ENCODE peak calls at places on chromosomes 11 and 22, in seven cellular contexts. One of them, this sample, is unnamed.

GRCh38 chr11:117945047-117945820 is 16.0 kb upstream of the TMPRSS13 start:
- DNase-seq in stimulated activated CD4-positive, alpha-beta T cell treated with anti-CD3 and anti-CD28 coated beads, Interleukin-15, amount 100 ng/mL, for 1 hour: no peak
- DNase-seq in SK-N-DZ: peak
- DNase-seq in NCI-H1092: no peak
- DNase-seq in PC-3: no peak
- DNase-seq in Ammon's horn: no peak
- DNase-seq in MM.1S: no peak
- DNase-seq in this sample: no peak

GRCh38 chr11:114171257-114172054 is 111.9 kb downstream of the ZBTB16 start:
- DNase-seq in stimulated activated CD4-positive, alpha-beta T cell treated with anti-CD3 and anti-CD28 coated beads, Interleukin-15, amount 100 ng/mL, for 1 hour: no peak
- DNase-seq in SK-N-DZ: no peak
- DNase-seq in NCI-H1092: no peak
- DNase-seq in PC-3: no peak
- DNase-seq in Ammon's horn: no peak
- DNase-seq in MM.1S: no peak
- DNase-seq in this sample: no peak

GRCh38 chr11:36114095-36114494 is 170.2 kb downstream of the LDLRAD3 start:
- DNase-seq in stimulated activated CD4-positive, alpha-beta T cell treated with anti-CD3 and anti-CD28 coated beads, Interleukin-15, amount 100 ng/mL, for 1 hour: no peak
- DNase-seq in SK-N-DZ: no peak
- DNase-seq in NCI-H1092: no peak
- DNase-seq in PC-3: no peak
- DNase-seq in Ammon's horn: no peak
- DNase-seq in MM.1S: no peak
- DNase-seq in this sample: no peak

GRCh38 chr22:40044870-40045834 is 50.4 kb downstream of the FAM83F start:
- DNase-seq in stimulated activated CD4-positive, alpha-beta T cell treated with anti-CD3 and anti-CD28 coated beads, Interleukin-15, amount 100 ng/mL, for 1 hour: peak
- DNase-seq in SK-N-DZ: peak
- DNase-seq in NCI-H1092: no peak
- DNase-seq in PC-3: peak
- DNase-seq in Ammon's horn: peak
- DNase-seq in MM.1S: peak
- DNase-seq in this sample: peak

GRCh38 chr22:49827307-49827852 is 293 bp downstream of the BRD1 start:
- DNase-seq in stimulated activated CD4-positive, alpha-beta T cell treated with anti-CD3 and anti-CD28 coated beads, Interleukin-15, amount 100 ng/mL, for 1 hour: no peak
- DNase-seq in SK-N-DZ: no peak
- DNase-seq in NCI-H1092: no peak
- DNase-seq in PC-3: no peak
- DNase-seq in Ammon's horn: no peak
- DNase-seq in MM.1S: peak
- DNase-seq in this sample: no peak

GRCh38 chr11:78100276-78101040 is 20.8 kb upstream of the NDUFC2 start:
- DNase-seq in stimulated activated CD4-positive, alpha-beta T cell treated with anti-CD3 and anti-CD28 coated beads, Interleukin-15, amount 100 ng/mL, for 1 hour: no peak
- DNase-seq in SK-N-DZ: no peak
- DNase-seq in NCI-H1092: peak
- DNase-seq in PC-3: no peak
- DNase-seq in Ammon's horn: peak
- DNase-seq in MM.1S: no peak
- DNase-seq in this sample: no peak

GRCh38 chr11:18705651-18706281 is 7.2 kb downstream of the TMEM86A start:
- DNase-seq in stimulated activated CD4-positive, alpha-beta T cell treated with anti-CD3 and anti-CD28 coated beads, Interleukin-15, amount 100 ng/mL, for 1 hour: no peak
- DNase-seq in SK-N-DZ: no peak
- DNase-seq in NCI-H1092: peak
- DNase-seq in PC-3: no peak
- DNase-seq in Ammon's horn: peak
- DNase-seq in MM.1S: no peak
- DNase-seq in this sample: no peak

GRCh38 chr11:80109652-80110051 is 668.8 kb upstream of the TENM4 start:
- DNase-seq in stimulated activated CD4-positive, alpha-beta T cell treated with anti-CD3 and anti-CD28 coated beads, Interleukin-15, amount 100 ng/mL, for 1 hour: no peak
- DNase-seq in SK-N-DZ: no peak
- DNase-seq in NCI-H1092: no peak
- DNase-seq in PC-3: no peak
- DNase-seq in Ammon's horn: no peak
- DNase-seq in MM.1S: no peak
- DNase-seq in this sample: no peak

GRCh38 chr11:6771926-6772898 is at the start of gene OR2AG2:
- DNase-seq in stimulated activated CD4-positive, alpha-beta T cell treated with anti-CD3 and anti-CD28 coated beads, Interleukin-15, amount 100 ng/mL, for 1 hour: no peak
- DNase-seq in SK-N-DZ: no peak
- DNase-seq in NCI-H1092: no peak
- DNase-seq in PC-3: no peak
- DNase-seq in Ammon's horn: peak
- DNase-seq in MM.1S: peak
- DNase-seq in this sample: peak

GRCh38 chr11:1297576-1298473 is 11.6 kb downstream of the TOLLIP start:
- DNase-seq in stimulated activated CD4-positive, alpha-beta T cell treated with anti-CD3 and anti-CD28 coated beads, Interleukin-15, amount 100 ng/mL, for 1 hour: no peak
- DNase-seq in SK-N-DZ: no peak
- DNase-seq in NCI-H1092: no peak
- DNase-seq in PC-3: no peak
- DNase-seq in Ammon's horn: no peak
- DNase-seq in MM.1S: no peak
- DNase-seq in this sample: peak

GRCh38 chr11:79493555-79494171 is 52.8 kb upstream of the TENM4 start:
- DNase-seq in stimulated activated CD4-positive, alpha-beta T cell treated with anti-CD3 and anti-CD28 coated beads, Interleukin-15, amount 100 ng/mL, for 1 hour: no peak
- DNase-seq in SK-N-DZ: peak
- DNase-seq in NCI-H1092: peak
- DNase-seq in PC-3: peak
- DNase-seq in Ammon's horn: peak
- DNase-seq in MM.1S: peak
- DNase-seq in this sample: peak

GRCh38 chr11:116035972-116036371 is 531.8 kb upstream of the CADM1 start:
- DNase-seq in stimulated activated CD4-positive, alpha-beta T cell treated with anti-CD3 and anti-CD28 coated beads, Interleukin-15, amount 100 ng/mL, for 1 hour: no peak
- DNase-seq in SK-N-DZ: peak
- DNase-seq in NCI-H1092: peak
- DNase-seq in PC-3: no peak
- DNase-seq in Ammon's horn: no peak
- DNase-seq in MM.1S: no peak
- DNase-seq in this sample: no peak

GRCh38 chr22:49826603-49827306 is 918 bp downstream of the BRD1 start:
- DNase-seq in stimulated activated CD4-positive, alpha-beta T cell treated with anti-CD3 and anti-CD28 coated beads, Interleukin-15, amount 100 ng/mL, for 1 hour: no peak
- DNase-seq in SK-N-DZ: no peak
- DNase-seq in NCI-H1092: no peak
- DNase-seq in PC-3: no peak
- DNase-seq in Ammon's horn: no peak
- DNase-seq in MM.1S: peak
- DNase-seq in this sample: peak

GRCh38 chr11:67450796-67451657 is 1.5 kb downstream of the GPR152 start:
- DNase-seq in stimulated activated CD4-positive, alpha-beta T cell treated with anti-CD3 and anti-CD28 coated beads, Interleukin-15, amount 100 ng/mL, for 1 hour: no peak
- DNase-seq in SK-N-DZ: no peak
- DNase-seq in NCI-H1092: no peak
- DNase-seq in PC-3: no peak
- DNase-seq in Ammon's horn: no peak
- DNase-seq in MM.1S: no peak
- DNase-seq in this sample: no peak

GRCh38 chr11:130187096-130187495 is 27.5 kb downstream of the ST14 start:
- DNase-seq in stimulated activated CD4-positive, alpha-beta T cell treated with anti-CD3 and anti-CD28 coated beads, Interleukin-15, amount 100 ng/mL, for 1 hour: no peak
- DNase-seq in SK-N-DZ: no peak
- DNase-seq in NCI-H1092: no peak
- DNase-seq in PC-3: no peak
- DNase-seq in Ammon's horn: no peak
- DNase-seq in MM.1S: no peak
- DNase-seq in this sample: no peak

GRCh38 chr11:34830035-34830434 is 86.1 kb downstream of the APIP start:
- DNase-seq in stimulated activated CD4-positive, alpha-beta T cell treated with anti-CD3 and anti-CD28 coated beads, Interleukin-15, amount 100 ng/mL, for 1 hour: no peak
- DNase-seq in SK-N-DZ: no peak
- DNase-seq in NCI-H1092: no peak
- DNase-seq in PC-3: no peak
- DNase-seq in Ammon's horn: no peak
- DNase-seq in MM.1S: no peak
- DNase-seq in this sample: no peak

GRCh38 chr11:125429174-125429707 is 66.8 kb downstream of the FEZ1 start:
- DNase-seq in stimulated activated CD4-positive, alpha-beta T cell treated with anti-CD3 and anti-CD28 coated beads, Interleukin-15, amount 100 ng/mL, for 1 hour: no peak
- DNase-seq in SK-N-DZ: peak
- DNase-seq in NCI-H1092: peak
- DNase-seq in PC-3: peak
- DNase-seq in Ammon's horn: peak
- DNase-seq in MM.1S: peak
- DNase-seq in this sample: peak

GRCh38 chr11:67027943-67028542 is 5.1 kb downstream of the SYT12 start:
- DNase-seq in stimulated activated CD4-positive, alpha-beta T cell treated with anti-CD3 and anti-CD28 coated beads, Interleukin-15, amount 100 ng/mL, for 1 hour: no peak
- DNase-seq in SK-N-DZ: no peak
- DNase-seq in NCI-H1092: no peak
- DNase-seq in PC-3: no peak
- DNase-seq in Ammon's horn: no peak
- DNase-seq in MM.1S: peak
- DNase-seq in this sample: no peak

GRCh38 chr22:44231229-44231628 is 50.5 kb downstream of the PARVG start:
- DNase-seq in stimulated activated CD4-positive, alpha-beta T cell treated with anti-CD3 and anti-CD28 coated beads, Interleukin-15, amount 100 ng/mL, for 1 hour: no peak
- DNase-seq in SK-N-DZ: no peak
- DNase-seq in NCI-H1092: no peak
- DNase-seq in PC-3: no peak
- DNase-seq in Ammon's horn: no peak
- DNase-seq in MM.1S: no peak
- DNase-seq in this sample: no peak

GRCh38 chr22:43009444-43009843 is 5.5 kb downstream of the PACSIN2 start:
- DNase-seq in stimulated activated CD4-positive, alpha-beta T cell treated with anti-CD3 and anti-CD28 coated beads, Interleukin-15, amount 100 ng/mL, for 1 hour: no peak
- DNase-seq in SK-N-DZ: no peak
- DNase-seq in NCI-H1092: no peak
- DNase-seq in PC-3: no peak
- DNase-seq in Ammon's horn: no peak
- DNase-seq in MM.1S: no peak
- DNase-seq in this sample: no peak

GRCh38 chr11:6233984-6234313 is 487 bp downstream of the FHIP1B start:
- DNase-seq in stimulated activated CD4-positive, alpha-beta T cell treated with anti-CD3 and anti-CD28 coated beads, Interleukin-15, amount 100 ng/mL, for 1 hour: no peak
- DNase-seq in SK-N-DZ: no peak
- DNase-seq in NCI-H1092: no peak
- DNase-seq in PC-3: no peak
- DNase-seq in Ammon's horn: no peak
- DNase-seq in MM.1S: peak
- DNase-seq in this sample: no peak

GRCh38 chr22:46843691-46844297 is 81.3 kb downstream of the TBC1D22A start:
- DNase-seq in stimulated activated CD4-positive, alpha-beta T cell treated with anti-CD3 and anti-CD28 coated beads, Interleukin-15, amount 100 ng/mL, for 1 hour: no peak
- DNase-seq in SK-N-DZ: no peak
- DNase-seq in NCI-H1092: no peak
- DNase-seq in PC-3: no peak
- DNase-seq in Ammon's horn: no peak
- DNase-seq in MM.1S: no peak
- DNase-seq in this sample: peak

GRCh38 chr22:32407332-32407731 is 4.7 kb downstream of the RTCB start:
- DNase-seq in stimulated activated CD4-positive, alpha-beta T cell treated with anti-CD3 and anti-CD28 coated beads, Interleukin-15, amount 100 ng/mL, for 1 hour: no peak
- DNase-seq in SK-N-DZ: no peak
- DNase-seq in NCI-H1092: no peak
- DNase-seq in PC-3: no peak
- DNase-seq in Ammon's horn: peak
- DNase-seq in MM.1S: peak
- DNase-seq in this sample: no peak

GRCh38 chr11:100576044-100577021 is 110.8 kb upstream of the ARHGAP42 start:
- DNase-seq in stimulated activated CD4-positive, alpha-beta T cell treated with anti-CD3 and anti-CD28 coated beads, Interleukin-15, amount 100 ng/mL, for 1 hour: no peak
- DNase-seq in SK-N-DZ: peak
- DNase-seq in NCI-H1092: peak
- DNase-seq in PC-3: peak
- DNase-seq in Ammon's horn: peak
- DNase-seq in MM.1S: peak
- DNase-seq in this sample: peak

GRCh38 chr11:33701302-33701701 is 676 bp upstream of the C11orf91 start:
- DNase-seq in stimulated activated CD4-positive, alpha-beta T cell treated with anti-CD3 and anti-CD28 coated beads, Interleukin-15, amount 100 ng/mL, for 1 hour: no peak
- DNase-seq in SK-N-DZ: no peak
- DNase-seq in NCI-H1092: no peak
- DNase-seq in PC-3: peak
- DNase-seq in Ammon's horn: no peak
- DNase-seq in MM.1S: peak
- DNase-seq in this sample: peak

GRCh38 chr11:113528982-113529381 is 53.8 kb upstream of the DRD2 start:
- DNase-seq in stimulated activated CD4-positive, alpha-beta T cell treated with anti-CD3 and anti-CD28 coated beads, Interleukin-15, amount 100 ng/mL, for 1 hour: no peak
- DNase-seq in SK-N-DZ: no peak
- DNase-seq in NCI-H1092: no peak
- DNase-seq in PC-3: no peak
- DNase-seq in Ammon's horn: no peak
- DNase-seq in MM.1S: no peak
- DNase-seq in this sample: no peak

GRCh38 chr11:7516488-7516887 is 2.7 kb downstream of the PPFIBP2 start:
- DNase-seq in stimulated activated CD4-positive, alpha-beta T cell treated with anti-CD3 and anti-CD28 coated beads, Interleukin-15, amount 100 ng/mL, for 1 hour: no peak
- DNase-seq in SK-N-DZ: no peak
- DNase-seq in NCI-H1092: no peak
- DNase-seq in PC-3: no peak
- DNase-seq in Ammon's horn: no peak
- DNase-seq in MM.1S: no peak
- DNase-seq in this sample: no peak

GRCh38 chr11:130798280-130798679 is 118.0 kb downstream of the SNX19 start:
- DNase-seq in stimulated activated CD4-positive, alpha-beta T cell treated with anti-CD3 and anti-CD28 coated beads, Interleukin-15, amount 100 ng/mL, for 1 hour: no peak
- DNase-seq in SK-N-DZ: no peak
- DNase-seq in NCI-H1092: no peak
- DNase-seq in PC-3: peak
- DNase-seq in Ammon's horn: no peak
- DNase-seq in MM.1S: no peak
- DNase-seq in this sample: peak

GRCh38 chr11:62004473-62004872 is 37.0 kb upstream of the FTH1 start:
- DNase-seq in stimulated activated CD4-positive, alpha-beta T cell treated with anti-CD3 and anti-CD28 coated beads, Interleukin-15, amount 100 ng/mL, for 1 hour: no peak
- DNase-seq in SK-N-DZ: no peak
- DNase-seq in NCI-H1092: no peak
- DNase-seq in PC-3: peak
- DNase-seq in Ammon's horn: peak
- DNase-seq in MM.1S: no peak
- DNase-seq in this sample: peak

GRCh38 chr11:46347637-46348311 is 511 bp downstream of the DGKZ start:
- DNase-seq in stimulated activated CD4-positive, alpha-beta T cell treated with anti-CD3 and anti-CD28 coated beads, Interleukin-15, amount 100 ng/mL, for 1 hour: no peak
- DNase-seq in SK-N-DZ: no peak
- DNase-seq in NCI-H1092: no peak
- DNase-seq in PC-3: no peak
- DNase-seq in Ammon's horn: no peak
- DNase-seq in MM.1S: no peak
- DNase-seq in this sample: peak

GRCh38 chr11:36254739-36255138 is 34.5 kb downstream of the COMMD9 start:
- DNase-seq in stimulated activated CD4-positive, alpha-beta T cell treated with anti-CD3 and anti-CD28 coated beads, Interleukin-15, amount 100 ng/mL, for 1 hour: no peak
- DNase-seq in SK-N-DZ: no peak
- DNase-seq in NCI-H1092: no peak
- DNase-seq in PC-3: peak
- DNase-seq in Ammon's horn: no peak
- DNase-seq in MM.1S: no peak
- DNase-seq in this sample: no peak

GRCh38 chr11:91871791-91872190 is 352.8 kb upstream of the FAT3 start:
- DNase-seq in stimulated activated CD4-positive, alpha-beta T cell treated with anti-CD3 and anti-CD28 coated beads, Interleukin-15, amount 100 ng/mL, for 1 hour: no peak
- DNase-seq in SK-N-DZ: no peak
- DNase-seq in NCI-H1092: no peak
- DNase-seq in PC-3: peak
- DNase-seq in Ammon's horn: no peak
- DNase-seq in MM.1S: no peak
- DNase-seq in this sample: peak

GRCh38 chr22:44876921-44877320 is 124.5 kb downstream of the ARHGAP8 start:
- DNase-seq in stimulated activated CD4-positive, alpha-beta T cell treated with anti-CD3 and anti-CD28 coated beads, Interleukin-15, amount 100 ng/mL, for 1 hour: no peak
- DNase-seq in SK-N-DZ: no peak
- DNase-seq in NCI-H1092: no peak
- DNase-seq in PC-3: no peak
- DNase-seq in Ammon's horn: no peak
- DNase-seq in MM.1S: no peak
- DNase-seq in this sample: no peak

GRCh38 chr11:121029813-121030445 is 6.0 kb downstream of the TBCEL start:
- DNase-seq in stimulated activated CD4-positive, alpha-beta T cell treated with anti-CD3 and anti-CD28 coated beads, Interleukin-15, amount 100 ng/mL, for 1 hour: no peak
- DNase-seq in SK-N-DZ: no peak
- DNase-seq in NCI-H1092: no peak
- DNase-seq in PC-3: no peak
- DNase-seq in Ammon's horn: no peak
- DNase-seq in MM.1S: no peak
- DNase-seq in this sample: no peak

GRCh38 chr22:24578355-24579241 is 14.3 kb downstream of the LRRC75B start:
- DNase-seq in stimulated activated CD4-positive, alpha-beta T cell treated with anti-CD3 and anti-CD28 coated beads, Interleukin-15, amount 100 ng/mL, for 1 hour: no peak
- DNase-seq in SK-N-DZ: no peak
- DNase-seq in NCI-H1092: no peak
- DNase-seq in PC-3: peak
- DNase-seq in Ammon's horn: no peak
- DNase-seq in MM.1S: no peak
- DNase-seq in this sample: no peak

GRCh38 chr11:118238947-118239346 is 13.2 kb downstream of the MPZL3 start:
- DNase-seq in stimulated activated CD4-positive, alpha-beta T cell treated with anti-CD3 and anti-CD28 coated beads, Interleukin-15, amount 100 ng/mL, for 1 hour: no peak
- DNase-seq in SK-N-DZ: no peak
- DNase-seq in NCI-H1092: no peak
- DNase-seq in PC-3: no peak
- DNase-seq in Ammon's horn: no peak
- DNase-seq in MM.1S: no peak
- DNase-seq in this sample: no peak

GRCh38 chr22:21815958-21816357 is 51.5 kb downstream of the MAPK1 start:
- DNase-seq in stimulated activated CD4-positive, alpha-beta T cell treated with anti-CD3 and anti-CD28 coated beads, Interleukin-15, amount 100 ng/mL, for 1 hour: no peak
- DNase-seq in SK-N-DZ: no peak
- DNase-seq in NCI-H1092: no peak
- DNase-seq in PC-3: no peak
- DNase-seq in Ammon's horn: no peak
- DNase-seq in MM.1S: no peak
- DNase-seq in this sample: no peak

GRCh38 chr22:17575681-17576080 is 12.4 kb downstream of the SLC25A18 start:
- DNase-seq in stimulated activated CD4-positive, alpha-beta T cell treated with anti-CD3 and anti-CD28 coated beads, Interleukin-15, amount 100 ng/mL, for 1 hour: no peak
- DNase-seq in SK-N-DZ: no peak
- DNase-seq in NCI-H1092: no peak
- DNase-seq in PC-3: no peak
- DNase-seq in Ammon's horn: peak
- DNase-seq in MM.1S: no peak
- DNase-seq in this sample: no peak